ENCODE peak calls at places on chromosomes 6 and 20, in ten cellular contexts. B is T-helper 2 cell; O is stimulated activated CD4-positive, alpha-beta T cell treated with anti-CD3 and anti-CD28 coated beads, Interleukin-15, amount 100 ng/mL, for 24 hours; T is NCI-H345; A is hippocampal formation; Q is ovary; X is HFFc6; L is astrocyte of the spinal cord; J is central memory CD8-positive, alpha-beta T cell; K is mucosa of descending colon. I is an unnamed sample.

GRCh38 chr6:34459899-34460593 is 5.8 kb upstream of the PACSIN1 start:
- DNase-seq in A (peak), T (peak), K (no peak), Q (no peak), O (peak), B (peak), L (peak), X (no peak), J (no peak), I (no peak)

GRCh38 chr20:58149412-58150091 is 78.9 kb downstream of the ANKRD60 start:
- DNase-seq in O (no peak), J (no peak), T (no peak), A (no peak), K (no peak), Q (no peak), X (no peak), B (no peak), L (no peak), I (no peak)

GRCh38 chr6:37059344-37060194 is 54.1 kb downstream of the FGD2 start:
- DNase-seq in X (peak), O (no peak), T (no peak), K (peak), L (peak), A (peak), J (no peak), Q (peak), B (no peak), I (peak)

GRCh38 chr6:85594197-85594930 is 706 bp upstream of the SNX14 start:
- DNase-seq in L (no peak), A (peak), X (peak), K (no peak), Q (no peak), T (no peak), J (no peak), O (peak), B (peak), I (peak)

GRCh38 chr20:51356871-51357270 is 185.6 kb downstream of the NFATC2 start:
- DNase-seq in J (no peak), B (no peak), Q (no peak), T (no peak), X (no peak), O (no peak), L (no peak), K (no peak), A (no peak), I (no peak)

GRCh38 chr6:20630617-20631448 is 96.6 kb downstream of the CDKAL1 start:
- DNase-seq in K (no peak), L (no peak), O (peak), B (no peak), A (no peak), T (peak), X (no peak), J (no peak), Q (no peak), I (no peak)

GRCh38 chr6:152502421-152503188 is 134.6 kb downstream of the SYNE1 start:
- DNase-seq in T (no peak), X (no peak), B (no peak), A (no peak), Q (no peak), J (no peak), K (no peak), L (no peak), O (no peak), I (no peak)

GRCh38 chr6:32529697-32530429 is at the start of gene HLA-DRB5:
- DNase-seq in Q (peak), T (no peak), B (peak), A (no peak), K (no peak), X (no peak), J (no peak), O (no peak), L (no peak), I (no peak)

GRCh38 chr20:7770578-7770977 is 169.7 kb downstream of the HAO1 start:
- DNase-seq in B (no peak), Q (no peak), L (peak), T (peak), J (no peak), A (no peak), X (no peak), O (no peak), K (no peak), I (no peak)

GRCh38 chr6:30685977-30686907 is at the start of gene PPP1R18:
- DNase-seq in T (peak), B (peak), J (peak), X (peak), A (no peak), Q (peak), O (peak), L (no peak), K (peak), I (peak)